ENCODE peak calls at places on chromosomes 6 and 20, in ten cellular contexts. K, Q, G, W, Y, R, A, U, N and I are unnamed samples.

GRCh38 chr6:129672345-129672691 is 37.7 kb downstream of the ARHGAP18 start:
- DNase-seq in K (no peak), Q (no peak), G (no peak), W (no peak), Y (no peak), R (peak; percentile 39), A (no peak), U (peak; percentile 22), N (no peak), I (no peak)

GRCh38 chr20:39795401-39796272 is 833.5 kb downstream of the DHX35 start:
- DNase-seq in K (no peak), Q (no peak), G (no peak), W (no peak), Y (no peak), R (no peak), A (no peak), U (no peak), N (no peak), I (no peak)

GRCh38 chr6:138162104-138162946 is 586 bp downstream of the ARFGEF3 start:
- DNase-seq in K (no peak), Q (peak; percentile 42), G (no peak), W (no peak), Y (no peak), R (no peak), A (peak; percentile 15), U (peak; percentile 8), N (no peak), I (peak; percentile 1)

GRCh38 chr20:57480444-57481152 is 44.3 kb downstream of the CTCFL start:
- DNase-seq in K (no peak), Q (no peak), G (no peak), W (peak; percentile 39), Y (no peak), R (no peak), A (no peak), U (no peak), N (peak; percentile 85), I (no peak)

GRCh38 chr6:56719310-56719709 is 76.6 kb upstream of the DST start:
- DNase-seq in K (no peak), Q (no peak), G (no peak), W (no peak), Y (no peak), R (no peak), A (peak; percentile 94), U (peak; percentile 85), N (no peak), I (peak; percentile 80)

GRCh38 chr6:146856296-146856695 is 257.5 kb downstream of the ADGB start:
- DNase-seq in K (no peak), Q (no peak), G (no peak), W (no peak), Y (no peak), R (no peak), A (no peak), U (no peak), N (no peak), I (no peak)

GRCh38 chr6:169273511-169273910 is 19.9 kb upstream of the THBS2 start:
- DNase-seq in K (no peak), Q (no peak), G (no peak), W (no peak), Y (no peak), R (no peak), A (no peak), U (no peak), N (no peak), I (no peak)

GRCh38 chr6:112282217-112282616 is 27.9 kb upstream of the LAMA4 start:
- DNase-seq in K (no peak), Q (peak; percentile 16), G (peak; percentile 75), W (peak; percentile 73), Y (no peak), R (peak; percentile 82), A (peak; percentile 77), U (peak; percentile 90), N (no peak), I (peak; percentile 72)

GRCh38 chr6:26124550-26125014 is 37.4 kb downstream of the HFE start:
- DNase-seq in K (no peak), Q (no peak), G (no peak), W (no peak), Y (no peak), R (no peak), A (no peak), U (no peak), N (no peak), I (no peak)

GRCh38 chr6:149831380-149831820 is 32.8 kb downstream of the LRP11 start:
- DNase-seq in K (no peak), Q (no peak), G (no peak), W (no peak), Y (peak; percentile 73), R (no peak), A (no peak), U (no peak), N (no peak), I (no peak)

GRCh38 chr20:2873747-2874041 is 413 bp downstream of the PTPRA start:
- DNase-seq in K (peak; percentile 47), Q (peak; percentile 69), G (peak; percentile 64), W (peak; percentile 71), Y (no peak), R (no peak), A (peak; percentile 64), U (peak; percentile 21), N (peak; percentile 69), I (peak; percentile 66)

GRCh38 chr20:15703171-15703911 is 869.9 kb downstream of the KIF16B start:
- DNase-seq in K (no peak), Q (no peak), G (no peak), W (no peak), Y (no peak), R (peak; percentile 38), A (peak; percentile 64), U (peak; percentile 60), N (no peak), I (peak; percentile 45)